ENCODE peak calls at places on chromosomes 6 and 20, in eight cellular contexts. One of them, this sample, is unnamed.

GRCh38 chr6:33144373-33144772 is 47.9 kb downstream of the COL11A2 start:
- DNase-seq in OCI-LY7: no peak
- DNase-seq in heart right ventricle: no peak
- DNase-seq in upper lobe of right lung: no peak
- DNase-seq in tibial nerve: no peak
- DNase-seq in psoas muscle: no peak
- DNase-seq in CD4-positive, alpha-beta T cell: no peak
- DNase-seq in fibroblast of lung: peak
- DNase-seq in this sample: no peak

GRCh38 chr6:107408714-107409113 is 50.6 kb downstream of the PDSS2 start:
- DNase-seq in OCI-LY7: no peak
- DNase-seq in heart right ventricle: no peak
- DNase-seq in upper lobe of right lung: no peak
- DNase-seq in tibial nerve: no peak
- DNase-seq in psoas muscle: no peak
- DNase-seq in CD4-positive, alpha-beta T cell: no peak
- DNase-seq in fibroblast of lung: no peak
- DNase-seq in this sample: no peak

GRCh38 chr20:33392016-33392415 is 9.3 kb downstream of the CDK5RAP1 start:
- DNase-seq in OCI-LY7: no peak
- DNase-seq in heart right ventricle: no peak
- DNase-seq in upper lobe of right lung: no peak
- DNase-seq in tibial nerve: no peak
- DNase-seq in psoas muscle: no peak
- DNase-seq in CD4-positive, alpha-beta T cell: no peak
- DNase-seq in fibroblast of lung: peak
- DNase-seq in this sample: no peak

GRCh38 chr20:45998337-45998736 is 10.4 kb upstream of the MMP9 start:
- DNase-seq in OCI-LY7: no peak
- DNase-seq in heart right ventricle: no peak
- DNase-seq in upper lobe of right lung: no peak
- DNase-seq in tibial nerve: no peak
- DNase-seq in psoas muscle: no peak
- DNase-seq in CD4-positive, alpha-beta T cell: no peak
- DNase-seq in fibroblast of lung: no peak
- DNase-seq in this sample: no peak

GRCh38 chr6:35833534-35833933 is 28.4 kb downstream of the LHFPL5 start:
- DNase-seq in OCI-LY7: no peak
- DNase-seq in heart right ventricle: no peak
- DNase-seq in upper lobe of right lung: no peak
- DNase-seq in tibial nerve: no peak
- DNase-seq in psoas muscle: no peak
- DNase-seq in CD4-positive, alpha-beta T cell: no peak
- DNase-seq in fibroblast of lung: peak
- DNase-seq in this sample: no peak

GRCh38 chr20:35901678-35902544 is 52.4 kb downstream of the SCAND1 start:
- DNase-seq in OCI-LY7: no peak
- DNase-seq in heart right ventricle: no peak
- DNase-seq in upper lobe of right lung: no peak
- DNase-seq in tibial nerve: no peak
- DNase-seq in psoas muscle: no peak
- DNase-seq in CD4-positive, alpha-beta T cell: no peak
- DNase-seq in fibroblast of lung: peak
- DNase-seq in this sample: no peak

GRCh38 chr6:36650848-36651247 is 27.7 kb upstream of the CDKN1A start:
- DNase-seq in OCI-LY7: peak
- DNase-seq in heart right ventricle: no peak
- DNase-seq in upper lobe of right lung: no peak
- DNase-seq in tibial nerve: no peak
- DNase-seq in psoas muscle: no peak
- DNase-seq in CD4-positive, alpha-beta T cell: no peak
- DNase-seq in fibroblast of lung: no peak
- DNase-seq in this sample: no peak

GRCh38 chr6:132734694-132735236 is 20.9 kb upstream of the VNN1 start:
- DNase-seq in OCI-LY7: no peak
- DNase-seq in heart right ventricle: no peak
- DNase-seq in upper lobe of right lung: no peak
- DNase-seq in tibial nerve: peak
- DNase-seq in psoas muscle: no peak
- DNase-seq in CD4-positive, alpha-beta T cell: no peak
- DNase-seq in fibroblast of lung: peak
- DNase-seq in this sample: no peak

GRCh38 chr6:166618866-166619761 is 7.9 kb downstream of the RPS6KA2 start:
- DNase-seq in OCI-LY7: no peak
- DNase-seq in heart right ventricle: no peak
- DNase-seq in upper lobe of right lung: no peak
- DNase-seq in tibial nerve: no peak
- DNase-seq in psoas muscle: no peak
- DNase-seq in CD4-positive, alpha-beta T cell: no peak
- DNase-seq in fibroblast of lung: peak
- DNase-seq in this sample: no peak

GRCh38 chr6:125597411-125598253 is 151.8 kb upstream of the HEY2 start:
- DNase-seq in OCI-LY7: peak
- DNase-seq in heart right ventricle: peak
- DNase-seq in upper lobe of right lung: peak
- DNase-seq in tibial nerve: no peak
- DNase-seq in psoas muscle: peak
- DNase-seq in CD4-positive, alpha-beta T cell: no peak
- DNase-seq in fibroblast of lung: no peak
- DNase-seq in this sample: peak

GRCh38 chr6:80158478-80158989 is 52.1 kb downstream of the BCKDHB start:
- DNase-seq in OCI-LY7: no peak
- DNase-seq in heart right ventricle: no peak
- DNase-seq in upper lobe of right lung: no peak
- DNase-seq in tibial nerve: no peak
- DNase-seq in psoas muscle: no peak
- DNase-seq in CD4-positive, alpha-beta T cell: no peak
- DNase-seq in fibroblast of lung: no peak
- DNase-seq in this sample: no peak

GRCh38 chr6:152129606-152130249 is 322.2 kb downstream of the ESR1 start:
- DNase-seq in OCI-LY7: no peak
- DNase-seq in heart right ventricle: no peak
- DNase-seq in upper lobe of right lung: no peak
- DNase-seq in tibial nerve: peak
- DNase-seq in psoas muscle: no peak
- DNase-seq in CD4-positive, alpha-beta T cell: no peak
- DNase-seq in fibroblast of lung: no peak
- DNase-seq in this sample: peak

GRCh38 chr6:38644951-38645350 is 5.2 kb upstream of the BTBD9 start:
- DNase-seq in OCI-LY7: no peak
- DNase-seq in heart right ventricle: no peak
- DNase-seq in upper lobe of right lung: no peak
- DNase-seq in tibial nerve: no peak
- DNase-seq in psoas muscle: no peak
- DNase-seq in CD4-positive, alpha-beta T cell: no peak
- DNase-seq in fibroblast of lung: no peak
- DNase-seq in this sample: no peak

GRCh38 chr6:168413018-168413720 is 27.8 kb upstream of the SMOC2 start:
- DNase-seq in OCI-LY7: no peak
- DNase-seq in heart right ventricle: no peak
- DNase-seq in upper lobe of right lung: peak
- DNase-seq in tibial nerve: no peak
- DNase-seq in psoas muscle: no peak
- DNase-seq in CD4-positive, alpha-beta T cell: no peak
- DNase-seq in fibroblast of lung: no peak
- DNase-seq in this sample: no peak

GRCh38 chr20:10919549-10920140 is 245.8 kb upstream of the JAG1 start:
- DNase-seq in OCI-LY7: no peak
- DNase-seq in heart right ventricle: peak
- DNase-seq in upper lobe of right lung: no peak
- DNase-seq in tibial nerve: no peak
- DNase-seq in psoas muscle: peak
- DNase-seq in CD4-positive, alpha-beta T cell: no peak
- DNase-seq in fibroblast of lung: peak
- DNase-seq in this sample: peak

GRCh38 chr6:142975272-142975805 is 30.4 kb upstream of the HIVEP2 start:
- DNase-seq in OCI-LY7: no peak
- DNase-seq in heart right ventricle: no peak
- DNase-seq in upper lobe of right lung: no peak
- DNase-seq in tibial nerve: no peak
- DNase-seq in psoas muscle: no peak
- DNase-seq in CD4-positive, alpha-beta T cell: no peak
- DNase-seq in fibroblast of lung: no peak
- DNase-seq in this sample: no peak

GRCh38 chr6:21780144-21780543 is 186.6 kb downstream of the SOX4 start:
- DNase-seq in OCI-LY7: no peak
- DNase-seq in heart right ventricle: no peak
- DNase-seq in upper lobe of right lung: no peak
- DNase-seq in tibial nerve: no peak
- DNase-seq in psoas muscle: no peak
- DNase-seq in CD4-positive, alpha-beta T cell: no peak
- DNase-seq in fibroblast of lung: no peak
- DNase-seq in this sample: no peak

GRCh38 chr20:10511507-10512231 is 76.6 kb downstream of the SLX4IP start:
- DNase-seq in OCI-LY7: peak
- DNase-seq in heart right ventricle: peak
- DNase-seq in upper lobe of right lung: peak
- DNase-seq in tibial nerve: peak
- DNase-seq in psoas muscle: peak
- DNase-seq in CD4-positive, alpha-beta T cell: peak
- DNase-seq in fibroblast of lung: peak
- DNase-seq in this sample: peak

GRCh38 chr6:124055986-124056385 is 252.3 kb downstream of the NKAIN2 start:
- DNase-seq in OCI-LY7: no peak
- DNase-seq in heart right ventricle: no peak
- DNase-seq in upper lobe of right lung: no peak
- DNase-seq in tibial nerve: no peak
- DNase-seq in psoas muscle: no peak
- DNase-seq in CD4-positive, alpha-beta T cell: no peak
- DNase-seq in fibroblast of lung: no peak
- DNase-seq in this sample: no peak

GRCh38 chr20:462199-462991 is at the start of gene TBC1D20:
- DNase-seq in OCI-LY7: peak
- DNase-seq in heart right ventricle: peak
- DNase-seq in upper lobe of right lung: peak
- DNase-seq in tibial nerve: peak
- DNase-seq in psoas muscle: peak
- DNase-seq in CD4-positive, alpha-beta T cell: peak
- DNase-seq in fibroblast of lung: peak
- DNase-seq in this sample: peak

GRCh38 chr6:133983099-133983939 is 30.3 kb downstream of the TBPL1 start:
- DNase-seq in OCI-LY7: no peak
- DNase-seq in heart right ventricle: no peak
- DNase-seq in upper lobe of right lung: peak
- DNase-seq in tibial nerve: no peak
- DNase-seq in psoas muscle: no peak
- DNase-seq in CD4-positive, alpha-beta T cell: peak
- DNase-seq in fibroblast of lung: peak
- DNase-seq in this sample: no peak

DNA sequence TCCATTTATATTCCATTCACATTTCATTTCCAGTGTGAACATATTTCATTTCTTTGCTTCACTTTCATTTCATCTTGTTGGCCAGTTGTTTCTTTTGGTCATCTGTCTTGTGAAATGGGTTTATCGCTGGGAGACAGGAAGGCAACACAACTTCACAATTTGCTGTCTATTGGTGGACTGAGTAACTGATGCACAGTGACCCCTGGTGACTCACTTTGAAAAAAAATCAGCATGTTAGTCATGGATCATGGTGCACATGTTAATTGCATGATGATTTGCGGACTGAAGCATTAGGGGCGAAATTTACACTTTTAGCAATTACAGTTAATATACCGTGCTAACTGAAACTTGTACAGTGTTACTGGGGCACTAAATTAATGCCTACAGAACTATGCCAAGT is 37.1 kb downstream of the SLC24A3 start:
- DNase-seq in OCI-LY7: no peak
- DNase-seq in heart right ventricle: no peak
- DNase-seq in upper lobe of right lung: no peak
- DNase-seq in tibial nerve: peak
- DNase-seq in psoas muscle: no peak
- DNase-seq in CD4-positive, alpha-beta T cell: no peak
- DNase-seq in fibroblast of lung: no peak
- DNase-seq in this sample: no peak
- TF ChIP-seq CTCF in OCI-LY7: peak
- TF ChIP-seq CTCF in heart right ventricle: no peak
- TF ChIP-seq CTCF in upper lobe of right lung: peak
- TF ChIP-seq CTCF in tibial nerve: no peak
- TF ChIP-seq CTCF in psoas muscle: no peak
- TF ChIP-seq CTCF in CD4-positive, alpha-beta T cell: no peak
- TF ChIP-seq CTCF in fibroblast of lung: no peak
- TF ChIP-seq CTCF in this sample: no peak

GRCh38 chr6:31128093-31128676 is 7.9 kb upstream of the CDSN start:
- DNase-seq in OCI-LY7: peak
- DNase-seq in heart right ventricle: peak
- DNase-seq in upper lobe of right lung: no peak
- DNase-seq in tibial nerve: peak
- DNase-seq in psoas muscle: peak
- DNase-seq in CD4-positive, alpha-beta T cell: peak
- DNase-seq in fibroblast of lung: no peak
- DNase-seq in this sample: peak

GRCh38 chr6:31125586-31126363 is 5.5 kb upstream of the CDSN start:
- DNase-seq in OCI-LY7: no peak
- DNase-seq in heart right ventricle: peak
- DNase-seq in upper lobe of right lung: no peak
- DNase-seq in tibial nerve: no peak
- DNase-seq in psoas muscle: no peak
- DNase-seq in CD4-positive, alpha-beta T cell: no peak
- DNase-seq in fibroblast of lung: peak
- DNase-seq in this sample: peak

GRCh38 chr6:31125162-31125561 is 4.9 kb upstream of the CDSN start:
- DNase-seq in OCI-LY7: no peak
- DNase-seq in heart right ventricle: peak
- DNase-seq in upper lobe of right lung: peak
- DNase-seq in tibial nerve: no peak
- DNase-seq in psoas muscle: peak
- DNase-seq in CD4-positive, alpha-beta T cell: no peak
- DNase-seq in fibroblast of lung: peak
- DNase-seq in this sample: peak

GRCh38 chr6:31129130-31129529 is 8.9 kb upstream of the CDSN start:
- DNase-seq in OCI-LY7: no peak
- DNase-seq in heart right ventricle: no peak
- DNase-seq in upper lobe of right lung: no peak
- DNase-seq in tibial nerve: no peak
- DNase-seq in psoas muscle: no peak
- DNase-seq in CD4-positive, alpha-beta T cell: no peak
- DNase-seq in fibroblast of lung: no peak
- DNase-seq in this sample: no peak

GRCh38 chr6:31126416-31127175 is 6.3 kb upstream of the CDSN start:
- DNase-seq in OCI-LY7: no peak
- DNase-seq in heart right ventricle: no peak
- DNase-seq in upper lobe of right lung: no peak
- DNase-seq in tibial nerve: no peak
- DNase-seq in psoas muscle: no peak
- DNase-seq in CD4-positive, alpha-beta T cell: no peak
- DNase-seq in fibroblast of lung: no peak
- DNase-seq in this sample: no peak
- H3K27ac ChIP-seq in OCI-LY7: no peak
- H3K27ac ChIP-seq in heart right ventricle: peak
- H3K27ac ChIP-seq in upper lobe of right lung: no peak
- H3K27ac ChIP-seq in tibial nerve: no peak
- H3K27ac ChIP-seq in psoas muscle: no peak
- H3K27ac ChIP-seq in CD4-positive, alpha-beta T cell: no peak
- H3K27ac ChIP-seq in fibroblast of lung: no peak
- H3K27ac ChIP-seq in this sample: peak

GRCh38 chr6:26493258-26493657 is 6.8 kb upstream of the BTN1A1 start:
- DNase-seq in OCI-LY7: peak
- DNase-seq in heart right ventricle: no peak
- DNase-seq in upper lobe of right lung: no peak
- DNase-seq in tibial nerve: no peak
- DNase-seq in psoas muscle: no peak
- DNase-seq in CD4-positive, alpha-beta T cell: no peak
- DNase-seq in fibroblast of lung: peak
- DNase-seq in this sample: no peak
- TF ChIP-seq CTCF in OCI-LY7: peak
- TF ChIP-seq CTCF in heart right ventricle: peak
- TF ChIP-seq CTCF in upper lobe of right lung: no peak
- TF ChIP-seq CTCF in tibial nerve: no peak
- TF ChIP-seq CTCF in psoas muscle: no peak
- TF ChIP-seq CTCF in CD4-positive, alpha-beta T cell: no peak
- TF ChIP-seq CTCF in fibroblast of lung: peak
- TF ChIP-seq CTCF in this sample: peak

GRCh38 chr6:75444899-75445298 is 48.7 kb downstream of the FILIP1 start:
- DNase-seq in OCI-LY7: no peak
- DNase-seq in heart right ventricle: no peak
- DNase-seq in upper lobe of right lung: no peak
- DNase-seq in tibial nerve: no peak
- DNase-seq in psoas muscle: no peak
- DNase-seq in CD4-positive, alpha-beta T cell: no peak
- DNase-seq in fibroblast of lung: no peak
- DNase-seq in this sample: no peak
- H3K27ac ChIP-seq in OCI-LY7: no peak
- H3K27ac ChIP-seq in heart right ventricle: no peak
- H3K27ac ChIP-seq in upper lobe of right lung: no peak
- H3K27ac ChIP-seq in tibial nerve: no peak
- H3K27ac ChIP-seq in psoas muscle: no peak
- H3K27ac ChIP-seq in CD4-positive, alpha-beta T cell: no peak
- H3K27ac ChIP-seq in fibroblast of lung: no peak
- H3K27ac ChIP-seq in this sample: no peak